ENCODE peak calls at places on chromosomes 12 and 14, in seven cellular contexts. M is esophagus squamous epithelium; F is K562; G is BE2C; D is astrocyte; Q is CD8-positive, alpha-beta memory T cell; I is spleen. R is an unnamed sample.

GRCh38 chr14:53491256-53491905 is 338.3 kb upstream of the DDHD1 start:
- DNase-seq in Q (no peak), D (peak; percentile 42), I (no peak), G (no peak), M (no peak), F (no peak), R (no peak)

GRCh38 chr14:76589246-76589645 is 172.0 kb upstream of the VASH1 start:
- DNase-seq in M (no peak), I (no peak), G (no peak), Q (no peak), F (peak; percentile 2), D (no peak), R (no peak)

GRCh38 chr12:67697443-67697842 is 48.9 kb downstream of the DYRK2 start:
- DNase-seq in G (no peak), I (no peak), Q (no peak), F (no peak), D (peak; percentile 69), M (no peak), R (no peak)

GRCh38 chr12:11085419-11085818 is 6.7 kb downstream of the TAS2R43 start:
- DNase-seq in F (no peak), M (no peak), D (no peak), Q (no peak), G (no peak), I (no peak), R (no peak)

GRCh38 chr14:39957290-39957689 is 525.1 kb upstream of the FBXO33 start:
- DNase-seq in M (no peak), F (no peak), G (no peak), D (no peak), I (no peak), Q (no peak), R (no peak)

GRCh38 chr14:47917344-47917954 is 242.0 kb upstream of the MDGA2 start:
- DNase-seq in Q (no peak), F (peak; percentile 4), M (no peak), D (peak; percentile 2), G (peak; percentile 47), I (no peak), R (peak; percentile 45)

GRCh38 chr14:52706286-52706685 is 714 bp upstream of the PSMC6 start:
- DNase-seq in Q (peak; percentile 54), I (no peak), F (peak; percentile 81), G (no peak), D (no peak), M (no peak), R (no peak)

GRCh38 chr12:116143883-116144266 is 133.6 kb downstream of the MED13L start:
- DNase-seq in M (no peak), G (no peak), Q (no peak), D (peak; percentile 84), I (no peak), F (no peak), R (no peak)

GRCh38 chr12:123442774-123443173 is 6.3 kb upstream of the RILPL2 start:
- DNase-seq in I (no peak), G (no peak), F (no peak), M (no peak), D (no peak), Q (no peak), R (no peak)

GRCh38 chr14:98576463-98576862 is 695.5 kb downstream of the BCL11B start:
- DNase-seq in Q (no peak), I (no peak), F (no peak), D (no peak), M (no peak), G (no peak), R (no peak)

DNA sequence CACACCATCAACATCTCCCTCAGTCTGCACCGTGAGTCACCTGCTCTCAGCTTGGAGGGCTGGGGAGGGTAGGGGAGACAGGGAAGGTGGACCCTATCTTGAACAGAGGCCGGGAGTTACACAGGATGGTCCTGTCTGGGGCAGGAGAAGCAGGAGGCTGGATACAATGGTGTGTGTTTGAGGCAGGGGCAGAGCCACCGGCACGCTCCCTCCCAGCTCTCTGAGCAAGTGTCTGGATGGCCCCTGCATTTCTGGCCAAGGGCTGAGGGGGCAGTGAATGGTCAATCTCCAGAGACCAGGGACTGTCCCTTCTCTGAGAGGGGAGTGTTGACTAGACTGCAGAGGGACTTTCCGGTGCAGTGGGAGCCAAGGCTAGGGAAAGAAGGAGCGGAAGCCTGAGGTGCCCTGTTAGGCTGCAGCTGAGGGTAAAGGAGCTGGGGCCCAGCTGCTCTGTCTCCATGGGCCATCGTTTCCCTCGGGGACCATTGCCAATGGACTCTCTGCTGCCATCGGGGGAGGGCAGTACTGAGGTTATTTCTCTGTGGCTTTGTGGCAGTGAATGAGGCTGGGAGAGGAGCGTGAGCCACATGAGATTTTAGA is 1.9 kb downstream of the LRP1-AS start:
- DNase-seq in Q (no peak), D (no peak), G (no peak), I (no peak), F (no peak), M (no peak), R (no peak)
- H3K36me3 ChIP-seq in Q (no peaks in the 10 kb centered on the region), D (peaks cover 52% of the 10 kb centered on the region), G (no peaks in the 10 kb centered on the region), I (peaks cover 69% of the 10 kb centered on the region), F (no peaks in the 10 kb centered on the region), M (peaks cover 25% of the 10 kb centered on the region), R (no peaks in the 10 kb centered on the region)

GRCh38 chr12:48286665-48287064 is 64.1 kb downstream of the ZNF641 start:
- DNase-seq in Q (no peak), F (peak; percentile 41), M (no peak), D (no peak), G (no peak), I (no peak), R (peak; percentile 8)
- H3K36me3 ChIP-seq in Q (no peaks in the 10 kb centered on the region), F (no peaks in the 10 kb centered on the region), M (no peaks in the 10 kb centered on the region), D (no peaks in the 10 kb centered on the region), G (no peaks in the 10 kb centered on the region), I (no peaks in the 10 kb centered on the region), R (no peaks in the 10 kb centered on the region)

GRCh38 chr12:93757792-93758694 is 80.9 kb downstream of the CRADD start:
- DNase-seq in D (no peak), Q (no peak), F (peak; percentile 75), G (no peak), M (no peak), I (no peak), R (no peak)
- H3K36me3 ChIP-seq in D (no peaks in the 10 kb centered on the region), Q (no peaks in the 10 kb centered on the region), F (no peaks in the 10 kb centered on the region), G (no peaks in the 10 kb centered on the region), M (no peaks in the 10 kb centered on the region), I (no peaks in the 10 kb centered on the region), R (no peaks in the 10 kb centered on the region)

GRCh38 chr14:64174922-64175782 is 119.0 kb downstream of the ESR2 start:
- DNase-seq in M (no peak), F (no peak), D (no peak), I (no peak), Q (no peak), G (no peak), R (no peak)
- H3K36me3 ChIP-seq in M (peaks cover 15% of the 10 kb centered on the region), F (no peaks in the 10 kb centered on the region), D (no peaks in the 10 kb centered on the region), I (peaks cover 99% of the 10 kb centered on the region), Q (peaks cover 30% of the 10 kb centered on the region), G (no peaks in the 10 kb centered on the region), R (peaks cover 73% of the 10 kb centered on the region)

R was measured in WERI-Rb-1.